ENCODE peak calls at places on chromosomes 2 and 18, in six cellular contexts. One of them, this sample, is unnamed.

GRCh38 chr2:233476651-233477547 is 89.7 kb downstream of the USP40 start:
- DNase-seq in naive thymus-derived CD4-positive, alpha-beta T cell: no peak
- DNase-seq in heart left ventricle: no peak
- DNase-seq in CD8-positive, alpha-beta T cell: peak; percentile 46
- DNase-seq in tibial artery: no peak
- DNase-seq in effector memory CD4-positive, alpha-beta T cell: no peak
- DNase-seq in this sample: no peak

GRCh38 chr2:58240595-58240937 is 559 bp downstream of the FANCL start:
- DNase-seq in naive thymus-derived CD4-positive, alpha-beta T cell: no peak
- DNase-seq in heart left ventricle: no peak
- DNase-seq in CD8-positive, alpha-beta T cell: no peak
- DNase-seq in tibial artery: no peak
- DNase-seq in effector memory CD4-positive, alpha-beta T cell: no peak
- DNase-seq in this sample: no peak

GRCh38 chr2:111054791-111055627 is 65.7 kb upstream of the BCL2L11 start:
- DNase-seq in naive thymus-derived CD4-positive, alpha-beta T cell: peak; percentile 61
- DNase-seq in heart left ventricle: no peak
- DNase-seq in CD8-positive, alpha-beta T cell: no peak
- DNase-seq in tibial artery: no peak
- DNase-seq in effector memory CD4-positive, alpha-beta T cell: no peak
- DNase-seq in this sample: no peak

GRCh38 chr2:1159013-1159412 is 208.4 kb downstream of the SNTG2 start:
- DNase-seq in naive thymus-derived CD4-positive, alpha-beta T cell: no peak
- DNase-seq in heart left ventricle: no peak
- DNase-seq in CD8-positive, alpha-beta T cell: no peak
- DNase-seq in tibial artery: no peak
- DNase-seq in effector memory CD4-positive, alpha-beta T cell: no peak
- DNase-seq in this sample: no peak

GRCh38 chr2:201440182-201440581 is 11.1 kb downstream of the TRAK2 start:
- DNase-seq in naive thymus-derived CD4-positive, alpha-beta T cell: no peak
- DNase-seq in heart left ventricle: no peak
- DNase-seq in CD8-positive, alpha-beta T cell: no peak
- DNase-seq in tibial artery: no peak
- DNase-seq in effector memory CD4-positive, alpha-beta T cell: no peak
- DNase-seq in this sample: no peak

GRCh38 chr2:138081225-138082073 is 117.2 kb downstream of the HNMT start:
- DNase-seq in naive thymus-derived CD4-positive, alpha-beta T cell: no peak
- DNase-seq in heart left ventricle: no peak
- DNase-seq in CD8-positive, alpha-beta T cell: no peak
- DNase-seq in tibial artery: no peak
- DNase-seq in effector memory CD4-positive, alpha-beta T cell: no peak
- DNase-seq in this sample: no peak

GRCh38 chr2:238169708-238170251 is 11.0 kb downstream of the ERFE start:
- DNase-seq in naive thymus-derived CD4-positive, alpha-beta T cell: no peak
- DNase-seq in heart left ventricle: no peak
- DNase-seq in CD8-positive, alpha-beta T cell: no peak
- DNase-seq in tibial artery: peak; percentile 69
- DNase-seq in effector memory CD4-positive, alpha-beta T cell: no peak
- DNase-seq in this sample: no peak

GRCh38 chr2:21008014-21008789 is 35.7 kb downstream of the APOB start:
- DNase-seq in naive thymus-derived CD4-positive, alpha-beta T cell: no peak
- DNase-seq in heart left ventricle: no peak
- DNase-seq in CD8-positive, alpha-beta T cell: no peak
- DNase-seq in tibial artery: no peak
- DNase-seq in effector memory CD4-positive, alpha-beta T cell: no peak
- DNase-seq in this sample: no peak

GRCh38 chr2:86700705-86701104 is 19.4 kb upstream of the RMND5A start:
- DNase-seq in naive thymus-derived CD4-positive, alpha-beta T cell: no peak
- DNase-seq in heart left ventricle: no peak
- DNase-seq in CD8-positive, alpha-beta T cell: no peak
- DNase-seq in tibial artery: no peak
- DNase-seq in effector memory CD4-positive, alpha-beta T cell: no peak
- DNase-seq in this sample: no peak

GRCh38 chr2:42792583-42793313 is at the start of gene HAAO:
- DNase-seq in naive thymus-derived CD4-positive, alpha-beta T cell: no peak
- DNase-seq in heart left ventricle: peak; percentile 57
- DNase-seq in CD8-positive, alpha-beta T cell: peak; percentile 56
- DNase-seq in tibial artery: peak; percentile 82
- DNase-seq in effector memory CD4-positive, alpha-beta T cell: no peak
- DNase-seq in this sample: no peak

GRCh38 chr2:239326831-239327535 is 73.8 kb downstream of the HDAC4 start:
- DNase-seq in naive thymus-derived CD4-positive, alpha-beta T cell: peak; percentile 72
- DNase-seq in heart left ventricle: no peak
- DNase-seq in CD8-positive, alpha-beta T cell: peak; percentile 74
- DNase-seq in tibial artery: no peak
- DNase-seq in effector memory CD4-positive, alpha-beta T cell: peak; percentile 65
- DNase-seq in this sample: peak; percentile 48

GRCh38 chr18:59093668-59094067 is 46.0 kb upstream of the SEC11C start:
- DNase-seq in naive thymus-derived CD4-positive, alpha-beta T cell: no peak
- DNase-seq in heart left ventricle: no peak
- DNase-seq in CD8-positive, alpha-beta T cell: no peak
- DNase-seq in tibial artery: no peak
- DNase-seq in effector memory CD4-positive, alpha-beta T cell: no peak
- DNase-seq in this sample: no peak

GRCh38 chr2:64203131-64204005 is 59.1 kb upstream of the PELI1 start:
- DNase-seq in naive thymus-derived CD4-positive, alpha-beta T cell: no peak
- DNase-seq in heart left ventricle: no peak
- DNase-seq in CD8-positive, alpha-beta T cell: no peak
- DNase-seq in tibial artery: no peak
- DNase-seq in effector memory CD4-positive, alpha-beta T cell: no peak
- DNase-seq in this sample: no peak
- H3K4me3 ChIP-seq in naive thymus-derived CD4-positive, alpha-beta T cell: peak overlapping the region; percentile 52
- H3K4me3 ChIP-seq in heart left ventricle: no peak overlapping the region
- H3K4me3 ChIP-seq in CD8-positive, alpha-beta T cell: no peak overlapping the region
- H3K4me3 ChIP-seq in tibial artery: peak overlapping the region; percentile 38
- H3K4me3 ChIP-seq in effector memory CD4-positive, alpha-beta T cell: peak overlapping the region; percentile 44
- H3K4me3 ChIP-seq in this sample: peak overlapping the region; percentile 75

DNA sequence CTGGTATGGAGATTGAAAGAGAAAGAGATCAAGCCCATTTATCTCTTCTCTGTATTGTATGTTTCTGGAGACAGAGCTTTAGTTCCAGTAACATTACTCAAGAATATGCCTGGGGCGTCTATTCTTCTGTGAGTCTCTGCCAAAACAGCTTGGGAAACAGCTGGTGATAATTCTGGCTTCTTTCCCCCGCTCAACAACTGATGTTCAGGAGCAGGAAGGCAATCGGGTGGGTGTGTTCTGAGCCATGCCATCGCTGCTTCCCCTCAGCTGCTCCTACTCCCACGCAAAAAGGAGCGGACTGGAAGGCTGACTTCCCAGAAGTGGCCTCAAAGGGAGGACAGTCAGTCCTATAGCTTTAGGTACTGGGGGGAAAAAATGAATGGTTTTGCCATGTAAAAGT is 695.1 kb downstream of the PLCL1 start:
- DNase-seq in naive thymus-derived CD4-positive, alpha-beta T cell: no peak
- DNase-seq in heart left ventricle: peak; percentile 8
- DNase-seq in CD8-positive, alpha-beta T cell: no peak
- DNase-seq in tibial artery: no peak
- DNase-seq in effector memory CD4-positive, alpha-beta T cell: no peak
- DNase-seq in this sample: no peak
- H3K4me1 ChIP-seq in naive thymus-derived CD4-positive, alpha-beta T cell: no peaks in the 10 kb centered on the region
- H3K4me1 ChIP-seq in heart left ventricle: no peaks in the 10 kb centered on the region
- H3K4me1 ChIP-seq in CD8-positive, alpha-beta T cell: no peaks in the 10 kb centered on the region
- H3K4me1 ChIP-seq in tibial artery: no peaks in the 10 kb centered on the region
- H3K4me1 ChIP-seq in effector memory CD4-positive, alpha-beta T cell: no peaks in the 10 kb centered on the region
- H3K4me1 ChIP-seq in this sample: no peaks in the 10 kb centered on the region

GRCh38 chr2:139940701-139941100 is 1160.5 kb upstream of the NXPH2 start:
- DNase-seq in naive thymus-derived CD4-positive, alpha-beta T cell: no peak
- DNase-seq in heart left ventricle: no peak
- DNase-seq in CD8-positive, alpha-beta T cell: no peak
- DNase-seq in tibial artery: no peak
- DNase-seq in effector memory CD4-positive, alpha-beta T cell: no peak
- DNase-seq in this sample: no peak
- H3K4me3 ChIP-seq in naive thymus-derived CD4-positive, alpha-beta T cell: no peak overlapping the region
- H3K4me3 ChIP-seq in heart left ventricle: no peak overlapping the region
- H3K4me3 ChIP-seq in CD8-positive, alpha-beta T cell: no peak overlapping the region
- H3K4me3 ChIP-seq in tibial artery: no peak overlapping the region
- H3K4me3 ChIP-seq in effector memory CD4-positive, alpha-beta T cell: no peak overlapping the region
- H3K4me3 ChIP-seq in this sample: no peak overlapping the region

GRCh38 chr2:54597153-54597827 is 126.2 kb upstream of the EML6 start:
- DNase-seq in naive thymus-derived CD4-positive, alpha-beta T cell: no peak
- DNase-seq in heart left ventricle: peak; percentile 72
- DNase-seq in CD8-positive, alpha-beta T cell: no peak
- DNase-seq in tibial artery: no peak
- DNase-seq in effector memory CD4-positive, alpha-beta T cell: no peak
- DNase-seq in this sample: no peak

GRCh38 chr2:54594048-54594447 is 129.4 kb upstream of the EML6 start:
- DNase-seq in naive thymus-derived CD4-positive, alpha-beta T cell: no peak
- DNase-seq in heart left ventricle: no peak
- DNase-seq in CD8-positive, alpha-beta T cell: no peak
- DNase-seq in tibial artery: no peak
- DNase-seq in effector memory CD4-positive, alpha-beta T cell: no peak
- DNase-seq in this sample: no peak

GRCh38 chr2:54598347-54599325 is 124.8 kb upstream of the EML6 start:
- DNase-seq in naive thymus-derived CD4-positive, alpha-beta T cell: no peak
- DNase-seq in heart left ventricle: no peak
- DNase-seq in CD8-positive, alpha-beta T cell: no peak
- DNase-seq in tibial artery: no peak
- DNase-seq in effector memory CD4-positive, alpha-beta T cell: no peak
- DNase-seq in this sample: no peak

GRCh38 chr2:54595161-54595803 is 128.2 kb upstream of the EML6 start:
- DNase-seq in naive thymus-derived CD4-positive, alpha-beta T cell: no peak
- DNase-seq in heart left ventricle: no peak
- DNase-seq in CD8-positive, alpha-beta T cell: no peak
- DNase-seq in tibial artery: no peak
- DNase-seq in effector memory CD4-positive, alpha-beta T cell: no peak
- DNase-seq in this sample: no peak

GRCh38 chr2:54595999-54596903 is 127.2 kb upstream of the EML6 start:
- DNase-seq in naive thymus-derived CD4-positive, alpha-beta T cell: no peak
- DNase-seq in heart left ventricle: peak; percentile 70
- DNase-seq in CD8-positive, alpha-beta T cell: no peak
- DNase-seq in tibial artery: no peak
- DNase-seq in effector memory CD4-positive, alpha-beta T cell: no peak
- DNase-seq in this sample: no peak
- H3K4me1 ChIP-seq in naive thymus-derived CD4-positive, alpha-beta T cell: peaks cover 87% of the 10 kb centered on the region
- H3K4me1 ChIP-seq in heart left ventricle: peaks cover 91% of the 10 kb centered on the region
- H3K4me1 ChIP-seq in CD8-positive, alpha-beta T cell: peaks cover 87% of the 10 kb centered on the region
- H3K4me1 ChIP-seq in tibial artery: peaks cover 42% of the 10 kb centered on the region
- H3K4me1 ChIP-seq in effector memory CD4-positive, alpha-beta T cell: peaks cover 61% of the 10 kb centered on the region
- H3K4me1 ChIP-seq in this sample: peaks cover 72% of the 10 kb centered on the region